ENCODE peak calls at places on chromosomes 11 and 22, in seven cellular contexts. O is fibroblast of lung; V is skeletal muscle cell; I is T1000; N is sigmoid colon; Z is activated effector memory CD4-positive, alpha-beta T cell treated with anti-CD3 and anti-CD28 coated beads, Interleukin-2, amount 50 U/mL, for 16 hours; P is stimulated activated naive CD4-positive, alpha-beta T cell. K is an unnamed sample.
A peak's percentile ranks its signal among the peaks of the same experiment; 100 is the strongest.

GRCh38 chr11:75298191-75298590 is 53.3 kb downstream of the ARRB1 start:
- DNase-seq in O (peak; percentile 13), V (no peak), I (no peak), N (no peak), Z (no peak), P (no peak), K (no peak)

GRCh38 chr11:63592975-63593395 is 21.2 kb downstream of the PLAAT3 start:
- DNase-seq in O (no peak), V (no peak), I (no peak), N (no peak), Z (no peak), P (no peak), K (peak; percentile 23)

GRCh38 chr11:48006301-48006992 is 26.1 kb downstream of the PTPRJ start:
- DNase-seq in O (peak; percentile 82), V (peak; percentile 35), I (no peak), N (no peak), Z (peak; percentile 80), P (no peak), K (no peak)

GRCh38 chr22:42500164-42500835 is 19.3 kb downstream of the RRP7A start:
- DNase-seq in O (peak; percentile 63), V (peak; percentile 6), I (no peak), N (peak; percentile 91), Z (peak; percentile 92), P (peak; percentile 79), K (peak; percentile 75)

GRCh38 chr11:129842138-129842537 is 26.5 kb downstream of the TMEM45B start:
- DNase-seq in O (no peak), V (no peak), I (no peak), N (no peak), Z (no peak), P (peak; percentile 38), K (no peak)

GRCh38 chr11:114678125-114679036 is at the start of gene NXPE2:
- DNase-seq in O (peak; percentile 86), V (peak; percentile 6), I (peak; percentile 20), N (no peak), Z (no peak), P (no peak), K (no peak)

GRCh38 chr11:34846467-34846866 is 69.7 kb downstream of the APIP start:
- DNase-seq in O (no peak), V (no peak), I (no peak), N (no peak), Z (no peak), P (no peak), K (no peak)

GRCh38 chr11:110308071-110308470 is 11.7 kb upstream of the RDX start:
- DNase-seq in O (no peak), V (no peak), I (no peak), N (no peak), Z (no peak), P (no peak), K (no peak)

GRCh38 chr22:49855491-49855911 is 1.9 kb downstream of the ZBED4 start:
- DNase-seq in O (peak; percentile 51), V (no peak), I (no peak), N (no peak), Z (peak; percentile 63), P (no peak), K (no peak)

GRCh38 chr11:112780351-112781043 is 180.7 kb upstream of the NCAM1 start:
- DNase-seq in O (peak; percentile 88), V (no peak), I (no peak), N (peak; percentile 11), Z (no peak), P (no peak), K (no peak)

GRCh38 chr11:35073691-35074382 is 65.1 kb upstream of the CD44 start:
- DNase-seq in O (peak; percentile 34), V (no peak), I (no peak), N (no peak), Z (no peak), P (no peak), K (no peak)

GRCh38 chr11:57458410-57459111 is 1.8 kb upstream of the RTN4RL2 start:
- DNase-seq in O (no peak), V (no peak), I (no peak), N (no peak), Z (peak; percentile 85), P (no peak), K (peak; percentile 80)

GRCh38 chr11:68503792-68504191 is 43.2 kb downstream of the PPP6R3 start:
- DNase-seq in O (no peak), V (no peak), I (no peak), N (no peak), Z (no peak), P (no peak), K (no peak)

GRCh38 chr22:38040953-38041759 is 16.0 kb upstream of the PICK1 start:
- DNase-seq in O (peak; percentile 50), V (no peak), I (no peak), N (no peak), Z (no peak), P (no peak), K (no peak)

GRCh38 chr11:47950396-47950795 is 30.0 kb upstream of the PTPRJ start:
- DNase-seq in O (peak; percentile 38), V (no peak), I (no peak), N (no peak), Z (peak; percentile 76), P (peak; percentile 68), K (no peak)